ENCODE peak calls at places on chromosome 15, in nine cellular contexts. C is D721Med; S is activated CD4-positive, alpha-beta T cell treated with anti-CD3 and anti-CD28 coated beads, Interleukin-2, amount 10 ng/mL, durations not matched to agents 7 days and 5 days; A is stimulated activated CD8-positive, alpha-beta memory T cell treated with anti-CD3 and anti-CD28 coated beads, Interleukin-7, amount 100 ng/mL, for 1 hour; V is anterior cingulate cortex; K is Caki2; F is ELF-1; W is germinal center; J is nucleus accumbens. B is an unnamed sample.
A peak's percentile ranks its signal among the peaks of the same experiment; 100 is the strongest.

GRCh38 chr15:85837011-85837433 is 42.3 kb upstream of the KLHL25 start:
- DNase-seq in C (no peak), A (no peak), F (no peak), S (no peak), W (no peak), K (no peak), V (no peak), J (no peak), B (no peak)

GRCh38 chr15:74378853-74379252 is 11.4 kb upstream of the CYP11A1 start:
- DNase-seq in A (no peak), W (no peak), F (peak; percentile 93), K (no peak), S (peak; percentile 31), J (no peak), C (no peak), V (no peak), B (peak; percentile 86)

GRCh38 chr15:28004143-28005003 is 94.7 kb downstream of the OCA2 start:
- DNase-seq in J (no peak), F (no peak), W (no peak), C (no peak), S (no peak), V (no peak), K (no peak), A (no peak), B (no peak)

GRCh38 chr15:66842710-66843441 is 140.8 kb downstream of the SMAD6 start:
- DNase-seq in S (no peak), W (peak; percentile 29), C (no peak), J (peak; percentile 21), F (peak; percentile 56), A (no peak), K (peak; percentile 65), V (peak; percentile 13), B (no peak)

GRCh38 chr15:88821993-88822392 is 18.8 kb downstream of the ACAN start:
- DNase-seq in K (no peak), F (no peak), W (no peak), S (no peak), A (no peak), V (no peak), J (no peak), C (no peak), B (no peak)

GRCh38 chr15:96428742-96429141 is 98.2 kb downstream of the NR2F2 start:
- DNase-seq in J (no peak), S (no peak), W (no peak), V (no peak), K (peak; percentile 83), A (no peak), F (no peak), C (no peak), B (peak; percentile 97)

GRCh38 chr15:29838352-29839010 is 16.2 kb upstream of the TJP1 start:
- DNase-seq in F (no peak), C (no peak), A (no peak), W (no peak), K (no peak), J (no peak), S (no peak), V (no peak), B (no peak)

GRCh38 chr15:68558318-68559305 is 20.2 kb upstream of the CORO2B start:
- DNase-seq in S (no peak), V (no peak), J (no peak), C (no peak), K (no peak), W (no peak), A (no peak), F (no peak), B (peak; percentile 21)

GRCh38 chr15:77865106-77865630 is 212.3 kb downstream of the TBC1D2B start:
- DNase-seq in J (no peak), A (no peak), K (no peak), V (no peak), S (no peak), C (no peak), W (no peak), F (no peak), B (no peak)

GRCh38 chr15:45169608-45170480 is 17.9 kb downstream of the SHF start:
- DNase-seq in W (peak; percentile 56), J (no peak), A (no peak), K (no peak), V (no peak), S (no peak), F (no peak), C (no peak), B (no peak)

GRCh38 chr15:48955967-48956366 is 7.8 kb downstream of the SHC4 start:
- DNase-seq in S (no peak), C (no peak), A (no peak), V (no peak), F (no peak), K (no peak), J (no peak), W (no peak), B (no peak)

GRCh38 chr15:73900129-73900712 is 26.0 kb upstream of the LOXL1 start:
- DNase-seq in A (no peak), K (no peak), J (no peak), V (no peak), S (no peak), C (no peak), W (no peak), F (no peak), B (no peak)